ENCODE peak calls at places on chromosomes 5 and 9, in eight cellular contexts. V is astrocyte of the cerebellum; U is fibroblast of the aortic adventitia; H is lower leg skin; C is heart right ventricle; N is GM12865; L is PC-3; E is CD4-positive, alpha-beta T cell. A is an unnamed sample.

GRCh38 chr5:65753189-65753588 is 31.2 kb downstream of the NLN start:
- DNase-seq in E (no peak), L (no peak), V (no peak), U (peak; percentile 38), H (no peak), N (no peak), C (no peak), A (no peak)

GRCh38 chr9:127767909-127768331 is 10.5 kb downstream of the SH2D3C start:
- DNase-seq in V (no peak), C (peak; percentile 58), U (no peak), E (no peak), N (no peak), H (no peak), L (no peak), A (no peak)

GRCh38 chr9:133821606-133822438 is 83.7 kb upstream of the SARDH start:
- DNase-seq in C (no peak), L (no peak), E (no peak), U (no peak), H (no peak), V (peak; percentile 82), N (peak; percentile 58), A (no peak)

GRCh38 chr9:132418743-132419363 is 8.8 kb downstream of the CFAP77 start:
- DNase-seq in U (no peak), C (no peak), E (no peak), V (no peak), H (no peak), N (no peak), L (no peak), A (no peak)

GRCh38 chr5:144336619-144337018 is 165.9 kb downstream of the KCTD16 start:
- DNase-seq in L (no peak), U (no peak), E (no peak), H (no peak), C (no peak), V (no peak), N (no peak), A (no peak)

GRCh38 chr5:137142371-137143243 is 356.5 kb downstream of the SPOCK1 start:
- DNase-seq in H (peak; percentile 31), N (no peak), E (no peak), U (peak; percentile 91), V (peak; percentile 77), L (peak; percentile 78), C (peak; percentile 34), A (no peak)

GRCh38 chr5:74651710-74652109 is 11.2 kb upstream of the ENC1 start:
- DNase-seq in V (no peak), H (no peak), L (no peak), N (no peak), C (no peak), U (no peak), E (no peak), A (no peak)

GRCh38 chr9:134475051-134475790 is 149.0 kb downstream of the RXRA start:
- DNase-seq in L (no peak), V (no peak), H (peak; percentile 68), E (peak; percentile 8), C (peak; percentile 87), U (peak; percentile 89), N (no peak), A (peak; percentile 73)

GRCh38 chr5:67475489-67475888 is 278.9 kb upstream of the CD180 start:
- DNase-seq in U (no peak), E (no peak), L (no peak), C (no peak), N (no peak), V (no peak), H (no peak), A (no peak)

GRCh38 chr5:149792540-149792939 is 62.4 kb downstream of the PPARGC1B start:
- DNase-seq in L (no peak), C (no peak), U (no peak), N (no peak), H (no peak), E (no peak), V (no peak), A (no peak)

GRCh38 chr5:141039517-141039916 is 11.7 kb upstream of the PCDHB1 start:
- DNase-seq in H (no peak), C (no peak), L (peak; percentile 88), E (no peak), N (no peak), V (no peak), U (no peak), A (no peak)

GRCh38 chr5:67094476-67095300 is 101.9 kb downstream of the CD180 start:
- DNase-seq in U (peak; percentile 70), E (no peak), V (peak; percentile 90), L (no peak), C (no peak), H (no peak), N (no peak), A (no peak)

GRCh38 chr5:180959661-180960060 is 29.0 kb upstream of the BTNL3 start:
- DNase-seq in L (no peak), H (no peak), E (no peak), U (no peak), N (no peak), V (no peak), C (no peak), A (no peak)

GRCh38 chr9:18923167-18923566 is 109.8 kb downstream of the SAXO1 start:
- DNase-seq in U (no peak), C (no peak), N (no peak), L (no peak), V (no peak), E (no peak), H (peak; percentile 4), A (no peak)

GRCh38 chr5:17378346-17378984 is 119.6 kb upstream of the TAF11L2 start:
- DNase-seq in C (no peak), U (peak; percentile 83), L (peak; percentile 49), V (no peak), N (no peak), E (no peak), H (no peak), A (no peak)

GRCh38 chr5:143258559-143259253 is 144.8 kb downstream of the NR3C1 start:
- DNase-seq in V (no peak), C (no peak), N (no peak), E (no peak), H (no peak), U (no peak), L (peak; percentile 7), A (no peak)

GRCh38 chr5:156779436-156779835 is 70.7 kb upstream of the PPP1R2B start:
- DNase-seq in U (no peak), H (no peak), N (no peak), E (no peak), C (no peak), V (no peak), L (no peak), A (no peak)

GRCh38 chr5:51377151-51378060 is 5.8 kb upstream of the ISL1 start:
- DNase-seq in C (no peak), H (no peak), L (no peak), U (no peak), E (no peak), V (no peak), N (no peak), A (no peak)

GRCh38 chr5:176750144-176750543 is 60.2 kb upstream of the UNC5A start:
- DNase-seq in U (no peak), C (no peak), N (no peak), H (no peak), L (no peak), V (no peak), E (no peak), A (no peak)

GRCh38 chr5:16428359-16428758 is 37.2 kb downstream of the ZNF622 start:
- DNase-seq in N (no peak), C (no peak), L (no peak), V (no peak), U (no peak), E (no peak), H (no peak), A (no peak)

GRCh38 chr9:85425153-85425611 is 316.6 kb downstream of the AGTPBP1 start:
- DNase-seq in N (peak; percentile 73), H (peak; percentile 34), V (no peak), L (peak; percentile 75), E (no peak), C (peak; percentile 41), U (peak; percentile 35), A (peak; percentile 77)

GRCh38 chr5:106730912-106731311 is 939.8 kb downstream of the EFNA5 start:
- DNase-seq in N (peak; percentile 18), C (no peak), E (no peak), V (no peak), L (no peak), U (no peak), H (no peak), A (no peak)

GRCh38 chr5:142253938-142254895 is 70.6 kb downstream of the SPRY4 start:
- DNase-seq in C (no peak), E (no peak), V (peak; percentile 16), L (no peak), U (peak; percentile 28), H (no peak), N (no peak), A (no peak)

GRCh38 chr5:132420706-132421272 is 51.3 kb downstream of the SLC22A5 start:
- DNase-seq in H (no peak), U (no peak), N (peak; percentile 91), V (no peak), E (no peak), L (no peak), C (no peak), A (peak; percentile 41)

GRCh38 chr5:157193699-157194424 is 13.2 kb downstream of the ITK start:
- DNase-seq in V (no peak), U (no peak), E (peak; percentile 27), N (no peak), H (no peak), C (no peak), L (no peak), A (no peak)

GRCh38 chr5:2703041-2703440 is 48.4 kb downstream of the IRX2 start:
- DNase-seq in H (no peak), L (no peak), U (no peak), E (no peak), N (no peak), C (no peak), V (no peak), A (no peak)
- TF ChIP-seq CTCF in H (no peak), L (no peak), U (no peak), E (no peak), N (no peak), C (no peak), V (no peak), A (no peak)

GRCh38 chr9:16715404-16715803 is 155.1 kb downstream of the BNC2 start:
- DNase-seq in N (no peak), V (peak; percentile 64), C (no peak), U (peak; percentile 96), E (no peak), L (no peak), H (no peak), A (no peak)
- TF ChIP-seq CTCF in N (no peak), V (no peak), C (no peak), U (peak; percentile 29), E (no peak), L (no peak), H (no peak), A (no peak)

DNA sequence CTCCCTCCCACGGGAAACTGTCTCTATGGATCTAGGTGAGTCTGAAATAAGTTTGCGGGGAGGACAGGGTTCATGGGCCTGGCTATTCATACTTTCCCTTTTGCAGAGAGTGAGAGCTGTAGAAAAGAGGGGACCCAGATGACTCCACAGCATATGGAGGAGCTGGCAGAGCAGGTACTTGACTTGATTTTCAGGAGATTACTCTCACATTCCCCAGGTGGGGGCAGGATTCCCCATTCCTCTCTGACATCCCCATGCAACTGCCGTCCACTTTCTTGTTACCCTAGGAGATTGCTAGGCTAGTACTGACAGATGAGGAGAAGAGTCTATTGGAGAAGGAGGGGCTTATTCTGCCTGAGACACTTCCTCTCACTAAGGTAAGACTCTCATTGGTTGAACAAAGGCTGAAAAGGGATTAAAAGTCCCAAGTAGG is 659 bp downstream of the CREB3 start:
- DNase-seq in V (peak; percentile 19), C (no peak), E (no peak), U (peak; percentile 57), L (peak; percentile 68), H (no peak), N (peak; percentile 57), A (no peak)
- TF ChIP-seq CTCF in V (peak; percentile 23), C (no peak), E (no peak), U (no peak), L (peak; percentile 50), H (no peak), N (no peak), A (no peak)

GRCh38 chr9:92385474-92385873 is 18.9 kb downstream of the OGN start:
- DNase-seq in V (no peak), C (no peak), U (no peak), E (no peak), N (no peak), L (peak; percentile 41), H (no peak), A (no peak)
- TF ChIP-seq CTCF in V (no peak), C (no peak), U (no peak), E (no peak), N (no peak), L (no peak), H (no peak), A (no peak)